ENCODE peak calls at places on chromosomes 5 and 9, in ten cellular contexts. F, S, X, I, L, M, T, Y, W and U are unnamed samples.

GRCh38 chr5:75049581-75050274 is 2.6 kb downstream of the GCNT4 start:
- DNase-seq in F (peak; percentile 63), S (peak; percentile 62), X (peak; percentile 48), I (peak; percentile 43), L (peak; percentile 79), M (peak; percentile 45), T (no peak), Y (peak; percentile 74), W (no peak), U (peak; percentile 59)

GRCh38 chr5:143214890-143215289 is 188.6 kb downstream of the NR3C1 start:
- DNase-seq in F (no peak), S (no peak), X (no peak), I (no peak), L (no peak), M (no peak), T (no peak), Y (no peak), W (no peak), U (no peak)

GRCh38 chr5:172758077-172758835 is 12.7 kb downstream of the DUSP1 start:
- DNase-seq in F (peak; percentile 91), S (no peak), X (no peak), I (no peak), L (no peak), M (no peak), T (peak; percentile 89), Y (peak; percentile 97), W (no peak), U (no peak)

GRCh38 chr9:26152350-26152749 is 474.1 kb upstream of the TUSC1 start:
- DNase-seq in F (no peak), S (no peak), X (no peak), I (no peak), L (no peak), M (no peak), T (no peak), Y (no peak), W (no peak), U (no peak)

GRCh38 chr9:85960688-85961093 is 19.7 kb downstream of the NAA35 start:
- DNase-seq in F (no peak), S (no peak), X (no peak), I (no peak), L (no peak), M (no peak), T (no peak), Y (peak; percentile 35), W (no peak), U (no peak)

GRCh38 chr9:97751510-97751909 is 54.4 kb upstream of the XPA start:
- DNase-seq in F (no peak), S (no peak), X (no peak), I (no peak), L (no peak), M (no peak), T (no peak), Y (no peak), W (no peak), U (no peak)

GRCh38 chr9:74771262-74771585 is 116.5 kb downstream of the TRPM6 start:
- DNase-seq in F (no peak), S (no peak), X (no peak), I (no peak), L (no peak), M (no peak), T (no peak), Y (no peak), W (no peak), U (no peak)

GRCh38 chr5:173721259-173722232 is 105.1 kb upstream of the BOD1 start:
- DNase-seq in F (no peak), S (no peak), X (no peak), I (no peak), L (no peak), M (no peak), T (no peak), Y (no peak), W (no peak), U (no peak)

GRCh38 chr9:72623156-72623555 is 101.7 kb downstream of the TMC1 start:
- DNase-seq in F (peak; percentile 37), S (no peak), X (no peak), I (no peak), L (no peak), M (no peak), T (no peak), Y (no peak), W (no peak), U (no peak)

DNA sequence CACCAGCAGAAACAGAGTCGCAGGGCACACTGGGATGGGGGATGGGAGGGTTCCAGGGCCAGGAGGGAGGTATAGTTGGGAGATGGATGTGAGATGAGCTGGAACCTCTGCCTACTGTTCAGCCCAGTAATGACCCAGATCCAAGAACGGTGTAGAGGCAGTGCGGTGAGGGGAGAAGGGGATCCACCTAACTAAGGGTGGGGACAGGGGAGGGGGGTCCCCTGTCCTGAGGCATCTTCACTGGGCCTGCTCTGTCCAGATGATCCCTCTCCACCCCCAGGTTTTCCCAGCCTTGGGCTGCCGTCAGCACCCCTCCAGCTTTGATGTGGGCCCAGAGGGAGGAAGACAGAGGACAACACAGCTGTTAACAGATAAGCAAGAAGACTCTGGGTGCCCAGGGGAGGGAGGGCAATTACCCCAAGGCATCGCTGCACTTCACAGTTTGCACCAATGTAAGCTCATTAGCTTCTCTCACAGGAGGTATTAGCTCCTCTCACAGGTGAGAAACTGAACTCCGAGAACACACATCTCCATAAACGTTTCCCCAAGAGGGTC is 19.3 kb downstream of the BICD2 start:
- DNase-seq in F (no peak), S (no peak), X (no peak), I (no peak), L (no peak), M (no peak), T (no peak), Y (no peak), W (no peak), U (no peak)
- TF ChIP-seq CTCF in F (no peak), S (no peak), X (no peak), I (no peak), L (no peak), M (no peak), T (no peak), Y (no peak), W (no peak), U (no peak)

GRCh38 chr5:23977365-23977764 is 470.0 kb downstream of the PRDM9 start:
- DNase-seq in F (no peak), S (no peak), X (no peak), I (no peak), L (no peak), M (no peak), T (no peak), Y (no peak), W (no peak), U (no peak)

DNA sequence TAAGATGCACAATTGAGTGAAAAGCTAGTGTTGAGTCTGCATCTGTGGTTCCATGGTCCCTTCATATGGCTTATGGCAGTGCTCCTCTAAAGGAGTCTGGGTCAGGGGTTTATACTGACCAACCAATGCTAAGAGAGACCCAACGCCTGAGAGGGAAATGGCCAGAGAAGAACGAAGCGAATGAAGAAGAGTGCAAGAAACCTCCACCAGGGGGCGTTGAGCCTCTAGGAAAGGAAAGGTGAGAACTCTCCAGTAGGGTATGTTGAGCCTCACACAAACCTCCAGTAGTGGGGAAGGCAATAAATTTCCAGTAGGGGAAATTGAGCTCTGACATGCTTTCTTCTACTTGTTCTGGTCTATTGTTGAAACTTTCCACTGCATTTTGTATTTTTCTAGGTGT is 470.6 kb downstream of the PRDM9 start:
- DNase-seq in F (no peak), S (no peak), X (no peak), I (no peak), L (peak; percentile 24), M (peak; percentile 38), T (no peak), Y (no peak), W (no peak), U (no peak)
- TF ChIP-seq CTCF in F (peak; percentile 34), S (peak; percentile 44), X (no peak), I (no peak), L (no peak), M (peak; percentile 76), T (peak; percentile 17), Y (peak; percentile 8), W (no peak), U (peak; percentile 39)

GRCh38 chr5:78060421-78060820 is 234.1 kb downstream of the AP3B1 start:
- DNase-seq in F (peak; percentile 18), S (no peak), X (no peak), I (no peak), L (no peak), M (no peak), T (no peak), Y (peak; percentile 30), W (no peak), U (no peak)

GRCh38 chr5:78056053-78056452 is 238.4 kb downstream of the AP3B1 start:
- DNase-seq in F (no peak), S (no peak), X (no peak), I (no peak), L (no peak), M (no peak), T (no peak), Y (no peak), W (no peak), U (no peak)

GRCh38 chr5:78062645-78063044 is 231.9 kb downstream of the AP3B1 start:
- DNase-seq in F (no peak), S (no peak), X (no peak), I (no peak), L (no peak), M (no peak), T (no peak), Y (no peak), W (no peak), U (no peak)

DNA sequence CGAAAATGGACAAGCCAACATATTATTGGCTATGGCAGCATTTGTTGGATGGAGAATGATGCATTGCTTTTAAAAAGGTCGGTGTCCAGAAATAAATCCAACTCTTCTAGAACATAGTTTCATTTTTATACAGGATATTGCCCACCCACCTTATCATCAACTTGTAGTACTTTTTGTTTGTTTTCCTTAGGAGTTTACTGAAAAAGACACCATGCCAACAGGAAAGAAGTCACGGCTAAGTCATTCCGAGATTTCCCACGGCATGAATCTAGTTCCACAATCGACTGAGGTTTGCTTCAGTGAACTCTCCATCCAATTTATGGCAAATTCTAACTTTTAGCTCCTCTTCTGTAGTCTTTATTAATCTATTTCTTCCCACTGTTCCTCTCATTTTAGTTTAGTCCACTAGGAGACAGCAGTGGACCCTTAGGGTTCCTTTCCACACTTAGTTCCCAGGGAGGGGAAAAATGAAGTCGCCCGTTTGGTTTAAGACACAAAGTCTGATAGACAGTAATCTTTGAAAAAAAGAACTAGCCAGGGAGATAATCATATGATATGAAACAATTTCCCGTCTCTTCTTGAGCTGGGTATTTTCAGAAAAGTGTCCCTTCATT is 237.5 kb downstream of the AP3B1 start:
- DNase-seq in F (no peak), S (no peak), X (no peak), I (no peak), L (no peak), M (no peak), T (no peak), Y (peak; percentile 71), W (no peak), U (no peak)
- TF ChIP-seq CTCF in F (no peak), S (no peak), X (no peak), I (no peak), L (no peak), M (no peak), T (no peak), Y (peak; percentile 39), W (no peak), U (no peak)

GRCh38 chr5:81513468-81513867 is 119.5 kb upstream of the ACOT12 start:
- DNase-seq in F (no peak), S (no peak), X (no peak), I (no peak), L (no peak), M (no peak), T (no peak), Y (no peak), W (no peak), U (no peak)
- TF ChIP-seq CTCF in F (no peak), S (no peak), X (no peak), I (no peak), L (no peak), M (no peak), T (no peak), Y (no peak), W (no peak), U (no peak)

GRCh38 chr9:109098221-109098959 is 21.4 kb downstream of the TMEM245 start:
- DNase-seq in F (peak; percentile 93), S (peak; percentile 19), X (no peak), I (no peak), L (no peak), M (no peak), T (peak; percentile 81), Y (peak; percentile 93), W (peak; percentile 57), U (no peak)
- TF ChIP-seq CTCF in F (peak; percentile 42), S (no peak), X (no peak), I (no peak), L (no peak), M (peak; percentile 34), T (peak; percentile 37), Y (peak; percentile 52), W (no peak), U (no peak)